ENCODE peak calls at places on chromosomes 2 and 18, in five cellular contexts. F is aorta; A is cardiac muscle cell; U is CD4-positive, alpha-beta memory T cell; D is CD8-positive, alpha-beta T cell. Y is an unnamed sample.

GRCh38 chr2:128714285-128714684 is 395.6 kb upstream of the HS6ST1 start:
- DNase-seq in F (no peak), A (no peak), U (no peak), D (no peak), Y (no peak)

GRCh38 chr18:2906522-2907458 is 60.0 kb downstream of the EMILIN2 start:
- DNase-seq in F (peak; percentile 81), A (peak; percentile 40), U (peak; percentile 56), D (peak; percentile 44), Y (peak; percentile 30)

GRCh38 chr2:226031078-226031937 is 631.8 kb downstream of the NYAP2 start:
- DNase-seq in F (peak; percentile 80), A (peak; percentile 85), U (no peak), D (no peak), Y (no peak)

GRCh38 chr2:132582360-132582759 is 87.6 kb downstream of the LYPD1 start:
- DNase-seq in F (no peak), A (no peak), U (no peak), D (no peak), Y (no peak)

GRCh38 chr2:45964226-45964841 is 312.9 kb downstream of the PRKCE start:
- DNase-seq in F (peak; percentile 93), A (peak; percentile 79), U (no peak), D (no peak), Y (no peak)

GRCh38 chr2:120034616-120035015 is 21.7 kb downstream of the EPB41L5 start:
- DNase-seq in F (no peak), A (no peak), U (no peak), D (no peak), Y (no peak)

GRCh38 chr2:63780483-63781155 is 61.1 kb upstream of the UGP2 start:
- DNase-seq in F (no peak), A (no peak), U (no peak), D (no peak), Y (no peak)

GRCh38 chr2:9160732-9161131 is 45.9 kb upstream of the ASAP2 start:
- DNase-seq in F (no peak), A (no peak), U (no peak), D (no peak), Y (no peak)

GRCh38 chr2:72722492-72723090 is 103.2 kb downstream of the EXOC6B start:
- DNase-seq in F (no peak), A (peak; percentile 53), U (no peak), D (no peak), Y (no peak)

GRCh38 chr2:178449700-178450573 is 1.0 kb downstream of the PRKRA start:
- DNase-seq in F (no peak), A (peak; percentile 8), U (peak; percentile 93), D (no peak), Y (no peak)

GRCh38 chr2:66684289-66684688 is 249.4 kb downstream of the MEIS1 start:
- DNase-seq in F (no peak), A (no peak), U (no peak), D (no peak), Y (no peak)

GRCh38 chr2:47089083-47089464 is 66.0 kb downstream of the STPG4 start:
- DNase-seq in F (no peak), A (peak; percentile 78), U (no peak), D (no peak), Y (no peak)

GRCh38 chr2:25371253-25372241 is 29.8 kb upstream of the DNMT3A start:
- DNase-seq in F (peak; percentile 53), A (no peak), U (no peak), D (no peak), Y (no peak)

GRCh38 chr2:9410108-9410507 is 13.2 kb downstream of the ITGB1BP1 start:
- DNase-seq in F (no peak), A (no peak), U (no peak), D (no peak), Y (no peak)

GRCh38 chr2:39494784-39495251 is 57.7 kb upstream of the MAP4K3 start:
- DNase-seq in F (no peak), A (peak; percentile 97), U (no peak), D (no peak), Y (no peak)

GRCh38 chr2:184562532-184562931 is 35.8 kb upstream of the ZNF804A start:
- DNase-seq in F (no peak), A (peak; percentile 0), U (no peak), D (no peak), Y (no peak)

GRCh38 chr2:239824866-239825704 is 200.1 kb downstream of the NDUFA10 start:
- DNase-seq in F (peak; percentile 58), A (no peak), U (no peak), D (peak; percentile 5), Y (no peak)

GRCh38 chr18:11323359-11323819 is 174.0 kb upstream of the PIEZO2 start:
- DNase-seq in F (no peak), A (peak; percentile 76), U (no peak), D (no peak), Y (no peak)

GRCh38 chr18:77423468-77423867 is 173.8 kb downstream of the GALR1 start:
- DNase-seq in F (no peak), A (no peak), U (no peak), D (no peak), Y (no peak)

GRCh38 chr18:49859006-49859359 is 45.6 kb upstream of the ACAA2 start:
- DNase-seq in F (no peak), A (no peak), U (no peak), D (no peak), Y (no peak)

GRCh38 chr2:151347904-151348303 is 9.5 kb upstream of the TNFAIP6 start:
- DNase-seq in F (no peak), A (no peak), U (no peak), D (no peak), Y (no peak)

GRCh38 chr18:68735498-68736343 is 20.8 kb upstream of the TMX3 start:
- DNase-seq in F (no peak), A (peak; percentile 84), U (no peak), D (no peak), Y (no peak)

GRCh38 chr2:215105607-215106354 is 32.6 kb downstream of the ABCA12 start:
- DNase-seq in F (no peak), A (peak; percentile 2), U (no peak), D (no peak), Y (no peak)

GRCh38 chr2:1986598-1986997 is 242.3 kb upstream of the PXDN start:
- DNase-seq in F (no peak), A (no peak), U (no peak), D (no peak), Y (no peak)

GRCh38 chr2:151380617-151381235 is 23.3 kb downstream of the TNFAIP6 start:
- DNase-seq in F (no peak), A (peak; percentile 21), U (no peak), D (no peak), Y (no peak)

GRCh38 chr18:41814651-41815050 is 140.4 kb upstream of the PIK3C3 start:
- DNase-seq in F (no peak), A (no peak), U (no peak), D (no peak), Y (no peak)

GRCh38 chr2:29990112-29990511 is 68.7 kb upstream of the ALK start:
- DNase-seq in F (no peak), A (no peak), U (no peak), D (no peak), Y (no peak)

GRCh38 chr18:80196528-80197320 is 50.6 kb downstream of the PARD6G start:
- DNase-seq in F (no peak), A (peak; percentile 42), U (no peak), D (no peak), Y (no peak)

GRCh38 chr18:13800505-13801259 is 23.3 kb upstream of the MC5R start:
- DNase-seq in F (peak; percentile 87), A (peak; percentile 42), U (no peak), D (peak; percentile 27), Y (no peak)

GRCh38 chr2:76197842-76198448 is 487.2 kb upstream of the GCFC2 start:
- DNase-seq in F (no peak), A (peak; percentile 78), U (no peak), D (peak; percentile 16), Y (no peak)

GRCh38 chr2:232872826-232873225 is 2.8 kb downstream of the SNORC start:
- DNase-seq in F (no peak), A (no peak), U (no peak), D (no peak), Y (no peak)

GRCh38 chr18:42850174-42850766 is 265.2 kb downstream of the RIT2 start:
- DNase-seq in F (no peak), A (no peak), U (no peak), D (no peak), Y (no peak)

GRCh38 chr2:80573950-80574349 is 269.4 kb upstream of the LRRTM1 start:
- DNase-seq in F (no peak), A (no peak), U (no peak), D (no peak), Y (no peak)

GRCh38 chr2:41936751-41937463 is 110.9 kb upstream of the PKDCC start:
- DNase-seq in F (no peak), A (no peak), U (no peak), D (no peak), Y (no peak)
- H3K4me1 ChIP-seq in F (peaks cover 3% of the 10 kb centered on the region), A (peaks cover 72% of the 10 kb centered on the region), U (no peaks in the 10 kb centered on the region), D (no peaks in the 10 kb centered on the region), Y (no peaks in the 10 kb centered on the region)

DNA sequence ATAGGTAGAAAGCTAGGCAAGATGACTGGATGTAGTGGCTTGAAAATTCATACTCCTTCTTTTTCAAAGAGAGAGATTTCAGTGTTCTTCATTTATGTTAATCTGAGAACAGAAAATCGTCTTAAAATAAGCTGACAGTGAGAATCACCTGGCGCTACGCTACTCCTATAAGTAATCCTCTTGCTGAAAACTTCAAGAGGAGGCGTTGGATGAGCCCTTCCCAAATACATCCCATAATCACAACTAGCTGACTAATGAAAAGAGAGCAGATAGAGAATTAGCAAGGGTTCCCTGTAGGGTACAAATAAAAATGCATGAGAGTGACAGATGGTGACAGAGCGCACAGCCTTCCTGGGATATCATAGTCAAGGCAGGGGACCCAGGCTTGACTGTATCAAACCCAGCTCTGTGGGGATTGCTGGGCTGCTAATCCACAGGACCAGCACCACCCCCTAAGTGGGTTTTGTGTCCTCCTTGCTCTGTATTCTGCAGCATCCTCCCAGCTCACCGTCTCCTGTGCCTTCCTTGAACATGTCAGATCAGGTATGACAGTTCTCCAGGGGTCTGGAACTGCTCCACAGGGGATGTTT is 280.2 kb downstream of the SP3 start:
- DNase-seq in F (no peak), A (no peak), U (no peak), D (no peak), Y (no peak)
- H3K27ac ChIP-seq in F (no peak overlapping the region), A (peak overlapping the region; percentile 25), U (no peak overlapping the region), D (no peak overlapping the region), Y (no peak overlapping the region)

GRCh38 chr2:219455635-219456034 is 21.0 kb downstream of the SPEG start:
- DNase-seq in F (no peak), A (no peak), U (no peak), D (no peak), Y (no peak)
- H3K4me1 ChIP-seq in F (peaks cover 2% of the 10 kb centered on the region), A (peaks cover 42% of the 10 kb centered on the region), U (no peaks in the 10 kb centered on the region), D (peaks cover 23% of the 10 kb centered on the region), Y (no peaks in the 10 kb centered on the region)

GRCh38 chr2:231370749-231371429 is 24.6 kb upstream of the B3GNT7 start:
- DNase-seq in F (peak; percentile 49), A (no peak), U (no peak), D (no peak), Y (no peak)
- H3K27ac ChIP-seq in F (no peak overlapping the region), A (peak overlapping the region; percentile 54), U (no peak overlapping the region), D (no peak overlapping the region), Y (no peak overlapping the region)

GRCh38 chr2:160362521-160362920 is 131.1 kb downstream of the RBMS1 start:
- DNase-seq in F (no peak), A (peak; percentile 61), U (no peak), D (no peak), Y (no peak)
- H3K4me1 ChIP-seq in F (no peaks in the 10 kb centered on the region), A (peaks cover 27% of the 10 kb centered on the region), U (peaks cover 31% of the 10 kb centered on the region), D (peaks cover 1% of the 10 kb centered on the region), Y (no peaks in the 10 kb centered on the region)

Y was measured in effector memory CD4-positive, alpha-beta T cell.